ENCODE peak calls at places on chromosomes 4 and X, in six cellular contexts. C is sigmoid colon; R is fibroblast of gingiva; N is Right ventricle myocardium superior; I is H9; E is CD8-positive, alpha-beta T cell. H is an unnamed sample.

GRCh38 chrX:134377537-134377936 is 82.4 kb upstream of the HPRT1 start:
- DNase-seq in R (peak; percentile 41), E (no peak), N (no peak), I (no peak), C (no peak), H (no peak)

GRCh38 chr4:170374770-170375169 is 285.0 kb upstream of the AADAT start:
- DNase-seq in C (no peak), I (peak; percentile 73), R (no peak), N (no peak), E (no peak), H (no peak)

GRCh38 chr4:101284546-101284945 is 62.8 kb downstream of the PPP3CA start:
- DNase-seq in R (peak; percentile 48), C (no peak), N (no peak), I (no peak), E (no peak), H (no peak)

GRCh38 chr4:94603170-94603747 is 151.5 kb downstream of the PDLIM5 start:
- DNase-seq in E (no peak), N (no peak), C (no peak), I (no peak), R (peak; percentile 44), H (no peak)

GRCh38 chr4:23097251-23097650 is 404.5 kb downstream of the GBA3 start:
- DNase-seq in I (no peak), C (no peak), N (no peak), R (no peak), E (no peak), H (no peak)

GRCh38 chr4:186192068-186192751 is 843 bp downstream of the CYP4V2 start:
- DNase-seq in N (no peak), R (peak; percentile 27), E (peak; percentile 22), I (peak; percentile 59), C (peak; percentile 81), H (no peak)

GRCh38 chr4:151553874-151554273 is 144.9 kb downstream of the FHIP1A start:
- DNase-seq in R (no peak), I (no peak), E (no peak), N (no peak), C (no peak), H (no peak)

GRCh38 chr4:113328514-113328913 is 279.1 kb downstream of the ANK2 start:
- DNase-seq in N (no peak), I (peak; percentile 62), C (no peak), E (no peak), R (no peak), H (no peak)

GRCh38 chr4:59195867-59196266 is 2004.3 kb upstream of the ADGRL3 start:
- DNase-seq in I (no peak), C (no peak), E (no peak), R (no peak), N (no peak), H (no peak)

GRCh38 chrX:56231706-56232105 is 450 bp upstream of the KLF8 start:
- DNase-seq in E (no peak), I (peak; percentile 28), N (no peak), C (no peak), R (no peak), H (no peak)

GRCh38 chrX:134186362-134187121 is 50.4 kb upstream of the CCDC160 start:
- DNase-seq in R (no peak), E (peak; percentile 11), N (no peak), C (no peak), I (no peak), H (no peak)

GRCh38 chr4:80188801-80189458 is 8.4 kb upstream of the PRDM8 start:
- DNase-seq in C (no peak), I (no peak), N (peak; percentile 40), E (no peak), R (no peak), H (no peak)

GRCh38 chrX:22577181-22577580 is 304.5 kb downstream of the CBLL2 start:
- DNase-seq in E (no peak), C (no peak), R (peak; percentile 39), N (no peak), I (no peak), H (no peak)

GRCh38 chrX:107549504-107549903 is 78.8 kb upstream of the PRPS1 start:
- DNase-seq in E (no peak), I (no peak), N (no peak), C (no peak), R (no peak), H (no peak)

H was measured in chondrocyte.